ENCODE peak calls at places on chromosomes 4 and X, in ten cellular contexts. Z is lung; D is brain microvascular endothelial cell; B is endothelial cell of umbilical vein; Y is right lobe of liver; Q is transverse colon; V is colonic mucosa; P is OCI-LY7; F is CD8-positive, alpha-beta T cell; A is A673. S is an unnamed sample.
A peak's percentile ranks its signal among the peaks of the same experiment; 100 is the strongest.

GRCh38 chr4:151777471-151777870 is 16.7 kb upstream of the GATB start:
- DNase-seq in Q (no peak), P (no peak), D (no peak), Z (no peak), A (no peak), Y (no peak), F (no peak), B (no peak), V (no peak), S (no peak)

GRCh38 chrX:135741192-135741715 is 26.7 kb downstream of the CT45A3 start:
- DNase-seq in V (no peak), Y (no peak), B (no peak), Q (no peak), A (no peak), D (no peak), F (no peak), P (no peak), Z (no peak), S (no peak)

GRCh38 chr4:15444276-15444675 is 16.4 kb downstream of the C1QTNF7 start:
- DNase-seq in Y (no peak), A (no peak), B (no peak), F (no peak), V (no peak), Z (no peak), P (no peak), D (no peak), Q (no peak), S (no peak)

GRCh38 chr4:103478729-103479128 is 241.1 kb downstream of the TACR3 start:
- DNase-seq in F (no peak), Y (no peak), Q (no peak), Z (no peak), P (no peak), B (peak; percentile 4), A (no peak), D (no peak), V (no peak), S (no peak)

GRCh38 chrX:10513974-10514373 is 106.4 kb downstream of the MID1 start:
- DNase-seq in F (no peak), Y (no peak), A (peak; percentile 4), P (no peak), Q (no peak), V (no peak), Z (no peak), D (no peak), B (no peak), S (no peak)

GRCh38 chrX:41629539-41629938 is 59.2 kb upstream of the GPR34 start:
- DNase-seq in P (no peak), Q (no peak), A (no peak), Y (no peak), Z (no peak), F (no peak), D (no peak), V (no peak), B (no peak), S (no peak)

GRCh38 chr4:125243835-125244397 is 70.8 kb upstream of the FAT4 start:
- DNase-seq in Z (no peak), Q (no peak), A (no peak), B (peak; percentile 55), D (no peak), F (no peak), P (no peak), V (no peak), Y (no peak), S (no peak)

GRCh38 chrX:39891781-39892180 is 206.0 kb downstream of the BCOR start:
- DNase-seq in P (peak; percentile 69), V (no peak), B (no peak), Z (no peak), Q (no peak), F (no peak), D (no peak), Y (no peak), A (no peak), S (no peak)

GRCh38 chrX:119187298-119187697 is 48.8 kb upstream of the PGRMC1 start:
- DNase-seq in V (no peak), A (no peak), Z (no peak), P (no peak), D (no peak), B (no peak), F (no peak), Q (no peak), Y (peak; percentile 42), S (no peak)

GRCh38 chr4:153773236-153773690 is 13.4 kb upstream of the RNF175 start:
- DNase-seq in Q (no peak), F (no peak), Z (no peak), Y (no peak), B (no peak), D (no peak), V (no peak), A (peak; percentile 45), P (no peak), S (no peak)

GRCh38 chrX:150715180-150715579 is 22.0 kb downstream of the MTMR1 start:
- DNase-seq in Q (no peak), D (no peak), Y (no peak), A (no peak), P (no peak), F (no peak), Z (no peak), V (no peak), B (peak; percentile 16), S (no peak)

GRCh38 chrX:35890699-35891098 is 28.8 kb upstream of the CFAP47 start:
- DNase-seq in P (peak; percentile 16), Q (peak; percentile 38), B (no peak), F (no peak), V (peak; percentile 48), Y (peak; percentile 43), D (no peak), Z (peak; percentile 37), A (peak; percentile 94), S (no peak)

GRCh38 chrX:122244080-122244479 is 940.0 kb upstream of the GRIA3 start:
- DNase-seq in B (no peak), D (no peak), Q (no peak), V (no peak), Z (no peak), A (no peak), P (no peak), F (no peak), Y (no peak), S (no peak)

GRCh38 chrX:128807367-128807766 is 715.9 kb downstream of the SMARCA1 start:
- DNase-seq in Z (no peak), Q (no peak), A (no peak), P (peak; percentile 40), V (no peak), B (no peak), Y (no peak), F (no peak), D (no peak), S (no peak)

GRCh38 chrX:56813318-56813837 is 84.3 kb downstream of the NBDY start:
- DNase-seq in Y (no peak), D (peak; percentile 50), V (no peak), F (no peak), Z (no peak), P (no peak), B (peak; percentile 57), A (no peak), Q (no peak), S (no peak)

GRCh38 chrX:56812515-56813105 is 83.6 kb downstream of the NBDY start:
- DNase-seq in P (peak; percentile 14), F (no peak), D (no peak), V (no peak), Y (no peak), Z (no peak), B (peak; percentile 4), A (no peak), Q (no peak), S (no peak)

GRCh38 chrX:56817179-56817578 is 88.1 kb downstream of the NBDY start:
- DNase-seq in F (no peak), P (no peak), A (no peak), D (no peak), Y (no peak), Z (no peak), B (no peak), V (no peak), Q (no peak), S (no peak)

GRCh38 chrX:56811599-56811998 is 82.6 kb downstream of the NBDY start:
- DNase-seq in Q (no peak), P (no peak), F (no peak), B (no peak), A (no peak), V (no peak), Y (no peak), D (no peak), Z (no peak), S (no peak)
- H3K27ac ChIP-seq in Q (no peak overlapping the region), P (no peak overlapping the region), F (no peak overlapping the region), B (no peak overlapping the region), A (no peak overlapping the region), V (no peak overlapping the region), Y (no peak overlapping the region), D (no peak overlapping the region), Z (no peak overlapping the region), S (no peak overlapping the region)

GRCh38 chr4:2800691-2801596 is 8.1 kb downstream of the SH3BP2 start:
- DNase-seq in A (no peak), Y (peak; percentile 70), Q (peak; percentile 70), P (no peak), B (peak; percentile 54), D (no peak), V (peak; percentile 56), Z (peak; percentile 80), F (no peak), S (peak; percentile 91)

GRCh38 chr4:2798399-2799301 is 5.8 kb downstream of the SH3BP2 start:
- DNase-seq in B (peak; percentile 83), Y (peak; percentile 68), Q (peak; percentile 84), V (peak; percentile 85), Z (peak; percentile 76), F (no peak), A (no peak), P (peak; percentile 47), D (no peak), S (peak; percentile 83)

GRCh38 chr4:2799971-2800690 is 7.2 kb downstream of the SH3BP2 start:
- DNase-seq in P (no peak), Y (peak; percentile 50), Z (no peak), B (no peak), V (peak; percentile 21), F (no peak), Q (peak; percentile 9), D (no peak), A (no peak), S (peak; percentile 70)

GRCh38 chr4:2797545-2798305 is 4.8 kb downstream of the SH3BP2 start:
- DNase-seq in F (no peak), Y (peak; percentile 70), V (peak; percentile 22), P (no peak), Q (no peak), A (no peak), B (no peak), Z (no peak), D (no peak), S (peak; percentile 59)

GRCh38 chr4:2799444-2799911 is 6.6 kb downstream of the SH3BP2 start:
- DNase-seq in Y (peak; percentile 58), F (no peak), A (no peak), V (peak; percentile 27), P (no peak), Z (no peak), B (no peak), D (no peak), Q (peak; percentile 25), S (peak; percentile 71)
- H3K27ac ChIP-seq in Y (peak overlapping the region; percentile 62), F (no peak overlapping the region), A (no peak overlapping the region), V (peak overlapping the region; percentile 73), P (no peak overlapping the region), Z (peak overlapping the region; percentile 95), B (peak overlapping the region; percentile 7), D (no peak overlapping the region), Q (peak overlapping the region; percentile 84), S (peak overlapping the region; percentile 81)

GRCh38 chr4:1294891-1295290 is 5.2 kb downstream of the MAEA start:
- DNase-seq in V (no peak), F (no peak), Q (no peak), B (no peak), D (no peak), Y (peak; percentile 48), P (no peak), A (no peak), Z (no peak), S (peak; percentile 48)
- H3K27ac ChIP-seq in V (no peak overlapping the region), F (no peak overlapping the region), Q (no peak overlapping the region), B (no peak overlapping the region), D (no peak overlapping the region), Y (no peak overlapping the region), P (no peak overlapping the region), A (no peak overlapping the region), Z (no peak overlapping the region), S (no peak overlapping the region)

GRCh38 chr4:3322059-3322550 is 29.3 kb downstream of the RGS12 start:
- DNase-seq in D (peak; percentile 27), Q (no peak), F (no peak), A (peak; percentile 26), V (peak; percentile 15), B (no peak), Y (peak; percentile 28), P (no peak), Z (no peak), S (no peak)
- H3K27ac ChIP-seq in D (no peak overlapping the region), Q (peak overlapping the region; percentile 21), F (no peak overlapping the region), A (no peak overlapping the region), V (no peak overlapping the region), B (no peak overlapping the region), Y (no peak overlapping the region), P (no peak overlapping the region), Z (peak overlapping the region; percentile 7), S (no peak overlapping the region)